ENCODE peak calls at places on chromosomes 1 and 21, in six cellular contexts. I is fibroblast of the aortic adventitia, S is AG10803, R is GM20000, T is IMR-90, F is esophagus muscularis mucosa. P is an unnamed sample.

GRCh38 chr1:9835758-9836631 is 12.2 kb upstream of the CLSTN1 start:
- DNase-seq in F (no peak), T (peak), I (no peak), S (peak), R (no peak), P (no peak)

GRCh38 chr1:30822966-30823581 is 65.5 kb upstream of the LAPTM5 start:
- DNase-seq in R (no peak), I (peak), T (no peak), F (no peak), S (peak), P (no peak)

GRCh38 chr1:85174492-85174891 is 26.3 kb downstream of the SYDE2 start:
- DNase-seq in S (no peak), R (no peak), T (peak), I (no peak), F (no peak), P (no peak)

GRCh38 chr1:91831132-91831930 is 54.6 kb downstream of the TGFBR3 start:
- DNase-seq in T (peak), F (no peak), S (peak), R (no peak), I (peak), P (no peak)

GRCh38 chr1:62716397-62716796 is 28.2 kb upstream of the DOCK7 start:
- DNase-seq in T (no peak), S (no peak), F (no peak), R (no peak), I (no peak), P (no peak)

GRCh38 chr1:39508857-39509305 is 17.4 kb downstream of the BMP8A start:
- DNase-seq in S (peak), R (no peak), I (peak), T (no peak), F (no peak), P (no peak)

GRCh38 chr21:37878946-37879660 is 37.2 kb downstream of the KCNJ6 start:
- DNase-seq in F (no peak), I (peak), T (peak), R (no peak), S (peak), P (no peak)

GRCh38 chr1:107004421-107004820 is 52.1 kb upstream of the PRMT6 start:
- DNase-seq in R (no peak), I (peak), T (no peak), F (no peak), S (no peak), P (no peak)

GRCh38 chr1:11602424-11602823 is 51.8 kb downstream of the FBXO2 start:
- DNase-seq in R (no peak), F (no peak), I (no peak), S (no peak), T (no peak), P (no peak)

GRCh38 chr1:236142358-236143103 is at the start of gene GPR137B:
- DNase-seq in I (peak), R (peak), S (peak), F (no peak), T (peak), P (no peak)

GRCh38 chr1:29703596-29703995 is 467.3 kb downstream of the PTPRU start:
- DNase-seq in T (peak), F (no peak), I (peak), S (peak), R (peak), P (no peak)

GRCh38 chr1:167763525-167764220 is 41.9 kb downstream of the MPZL1 start:
- DNase-seq in S (peak), F (no peak), T (no peak), I (peak), R (no peak), P (no peak)

GRCh38 chr1:214492405-214493075 is 58.9 kb downstream of the PTPN14 start:
- DNase-seq in I (peak), S (peak), T (peak), F (no peak), R (no peak), P (no peak)

GRCh38 chr1:209386156-209386555 is 197.4 kb upstream of the CAMK1G start:
- DNase-seq in I (no peak), T (no peak), F (no peak), S (no peak), R (no peak), P (no peak)

GRCh38 chr1:43796111-43796581 is 88.8 kb downstream of the ST3GAL3 start:
- DNase-seq in R (no peak), S (peak), F (no peak), I (peak), T (peak), P (no peak)

GRCh38 chr1:156143765-156144489 is 9.5 kb upstream of the SEMA4A start:
- DNase-seq in R (no peak), S (peak), I (peak), F (no peak), T (no peak), P (no peak)

GRCh38 chr1:101309334-101310221 is 72.8 kb downstream of the S1PR1 start:
- DNase-seq in I (peak), R (peak), S (peak), T (peak), F (no peak), P (peak)

GRCh38 chr21:44293551-44294231 is 6.2 kb upstream of the PFKL start:
- DNase-seq in R (no peak), T (no peak), S (no peak), I (no peak), F (no peak), P (no peak)

GRCh38 chr21:36610201-36610600 is 88.7 kb upstream of the SIM2 start:
- DNase-seq in R (no peak), S (no peak), F (no peak), I (peak), T (peak), P (no peak)

GRCh38 chr1:80436851-80437250 is 1363.9 kb upstream of the ADGRL2 start:
- DNase-seq in T (no peak), I (no peak), R (no peak), F (no peak), S (peak), P (no peak)

GRCh38 chr1:101238041-101238515 is 1.3 kb downstream of the S1PR1 start:
- DNase-seq in F (no peak), T (no peak), S (peak), I (no peak), R (peak), P (no peak)

GRCh38 chr1:237181731-237182317 is 139.8 kb downstream of the RYR2 start:
- DNase-seq in T (no peak), I (no peak), F (no peak), S (no peak), R (no peak), P (no peak)

GRCh38 chr1:2644171-2644570 is 11.4 kb upstream of the MMEL1 start:
- DNase-seq in R (no peak), I (no peak), S (no peak), F (no peak), T (no peak), P (no peak)

GRCh38 chr1:16903054-16903453 is 7.3 kb downstream of the RNU1-2 start:
- DNase-seq in I (peak), T (peak), S (peak), F (no peak), R (no peak), P (no peak)

GRCh38 chr1:154338875-154339274 is 13.6 kb downstream of the ATP8B2 start:
- DNase-seq in F (no peak), T (no peak), R (no peak), I (no peak), S (no peak), P (no peak)

GRCh38 chr1:223210786-223211115 is 67.7 kb upstream of the TLR5 start:
- DNase-seq in F (no peak), R (no peak), T (no peak), I (no peak), S (no peak), P (no peak)

GRCh38 chr1:174726880-174727585 is 272.7 kb upstream of the CACYBP start:
- DNase-seq in T (no peak), S (no peak), F (no peak), I (no peak), R (no peak), P (no peak)

GRCh38 chr1:202663141-202663540 is 47.1 kb downstream of the SYT2 start:
- DNase-seq in I (no peak), R (no peak), T (no peak), F (no peak), S (no peak), P (no peak)

GRCh38 chr1:24080131-24080530 is 31.8 kb downstream of the MYOM3 start:
- DNase-seq in S (no peak), T (no peak), I (no peak), F (no peak), R (no peak), P (no peak)

GRCh38 chr1:48870596-48870995 is 93.9 kb upstream of the BEND5 start:
- DNase-seq in S (no peak), R (no peak), T (no peak), I (peak), F (no peak), P (no peak)

GRCh38 chr1:44827197-44828002 is 15.7 kb downstream of the PTCH2 start:
- DNase-seq in R (no peak), I (no peak), F (no peak), T (no peak), S (no peak), P (no peak)

GRCh38 chr21:29135481-29135880 is 5.0 kb downstream of the MAP3K7CL start:
- DNase-seq in I (no peak), T (no peak), S (no peak), F (no peak), R (no peak), P (no peak)

GRCh38 chr1:119667176-119667575 is 19.1 kb upstream of the ZNF697 start:
- DNase-seq in I (no peak), S (no peak), R (no peak), T (no peak), F (no peak), P (no peak)

GRCh38 chr1:28359592-28360239 is 9.8 kb upstream of the PHACTR4 start:
- DNase-seq in S (peak), T (peak), I (peak), R (peak), F (peak), P (peak)

GRCh38 chr1:97947751-97948150 is 26.9 kb upstream of the DPYD start:
- DNase-seq in I (peak), T (peak), R (no peak), S (peak), F (no peak), P (no peak)

GRCh38 chr1:203797216-203797615 is 1.8 kb downstream of the ZBED6 start:
- DNase-seq in R (no peak), T (no peak), F (no peak), S (no peak), I (no peak), P (no peak)

GRCh38 chr1:203800001-203800400 is 4.6 kb downstream of the ZBED6 start:
- DNase-seq in S (no peak), T (no peak), F (no peak), R (no peak), I (no peak), P (no peak)

GRCh38 chr1:203796223-203796747 is 862 bp downstream of the ZBED6 start:
- DNase-seq in I (peak), T (peak), R (peak), F (no peak), S (peak), P (no peak)

GRCh38 chr1:203799157-203799556 is 3.7 kb downstream of the ZBED6 start:
- DNase-seq in T (no peak), F (no peak), I (peak), S (peak), R (no peak), P (no peak)

GRCh38 chr1:203797948-203798347 is 2.5 kb downstream of the ZBED6 start:
- DNase-seq in S (peak), I (no peak), F (no peak), R (no peak), T (no peak), P (no peak)
- TF ChIP-seq CTCF in S (no peak), I (no peak), F (no peak), R (no peak), T (no peak), P (no peak)

GRCh38 chr1:1283821-1284220 is 3.6 kb downstream of the SCNN1D start:
- DNase-seq in I (no peak), T (no peak), F (no peak), R (peak), S (no peak), P (no peak)
- TF ChIP-seq CTCF in I (no peak), T (peak), F (no peak), R (no peak), S (no peak), P (no peak)

GRCh38 chr1:77796695-77797405 is 17.4 kb downstream of the MIGA1 start:
- DNase-seq in T (no peak), R (no peak), S (no peak), I (no peak), F (no peak), P (no peak)
- TF ChIP-seq CTCF in T (no peak), R (no peak), S (no peak), I (no peak), F (no peak), P (no peak)

GRCh38 chr1:76038306-76039004 is 36.1 kb upstream of the ST6GALNAC3 start:
- DNase-seq in S (peak), T (peak), I (no peak), F (no peak), R (no peak), P (no peak)

GRCh38 chr1:76037314-76037713 is 37.2 kb upstream of the ST6GALNAC3 start:
- DNase-seq in I (no peak), T (no peak), F (no peak), R (no peak), S (no peak), P (no peak)

GRCh38 chr1:76031496-76031895 is 43.0 kb upstream of the ST6GALNAC3 start:
- DNase-seq in S (no peak), R (no peak), T (no peak), I (no peak), F (no peak), P (no peak)

GRCh38 chr1:76033800-76034475 is 40.6 kb upstream of the ST6GALNAC3 start:
- DNase-seq in S (no peak), I (no peak), F (no peak), R (no peak), T (no peak), P (no peak)

DNA sequence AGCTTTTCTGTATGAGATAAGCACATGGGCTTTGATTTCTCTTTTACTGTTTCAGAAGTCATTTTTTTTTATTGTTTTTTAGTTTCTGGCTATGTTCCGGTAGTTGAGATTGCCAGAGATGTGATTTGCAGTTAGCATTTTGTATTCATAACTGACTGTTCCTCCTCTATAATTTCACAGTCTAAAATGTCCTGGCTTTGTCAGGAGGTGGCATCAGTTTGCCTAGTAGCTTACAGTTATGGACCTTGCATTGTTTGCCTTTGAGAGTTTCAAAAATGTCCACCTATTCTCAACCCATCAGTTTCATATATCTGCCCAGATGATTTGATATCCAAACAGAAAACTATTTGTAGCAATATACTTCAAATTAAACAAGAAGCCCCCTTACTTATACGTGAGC is 39.5 kb upstream of the ST6GALNAC3 start:
- DNase-seq in T (peak), I (no peak), R (no peak), F (no peak), S (no peak), P (no peak)
- TF ChIP-seq CTCF in T (peak), I (no peak), R (no peak), F (no peak), S (peak), P (peak)

GRCh38 chr1:186330758-186331157 is 44.3 kb downstream of the TPR start:
- DNase-seq in F (no peak), S (no peak), T (no peak), I (no peak), R (no peak), P (no peak)
- TF ChIP-seq CTCF in F (no peak), S (peak), T (peak), I (peak), R (no peak), P (peak)

GRCh38 chr1:64487061-64487460 is 17.1 kb downstream of the CACHD1 start:
- DNase-seq in I (no peak), R (no peak), S (no peak), F (no peak), T (no peak), P (no peak)

GRCh38 chr1:64493864-64494263 is 23.9 kb downstream of the CACHD1 start:
- DNase-seq in T (no peak), F (no peak), R (no peak), S (no peak), I (no peak), P (no peak)

GRCh38 chr1:64488862-64489261 is 18.9 kb downstream of the CACHD1 start:
- DNase-seq in S (no peak), T (no peak), F (no peak), R (no peak), I (no peak), P (no peak)

GRCh38 chr1:64489707-64490106 is 19.8 kb downstream of the CACHD1 start:
- DNase-seq in T (no peak), I (no peak), S (no peak), F (no peak), R (no peak), P (no peak)

GRCh38 chr1:64490204-64490818 is 20.4 kb downstream of the CACHD1 start:
- DNase-seq in I (no peak), T (no peak), R (no peak), S (no peak), F (no peak), P (no peak)
- TF ChIP-seq CTCF in I (no peak), T (no peak), R (no peak), S (no peak), F (no peak), P (no peak)

GRCh38 chr1:234768171-234768568 is 158.2 kb upstream of the IRF2BP2 start:
- DNase-seq in I (no peak), F (no peak), T (no peak), R (peak), S (no peak), P (no peak)
- TF ChIP-seq CTCF in I (no peak), F (no peak), T (no peak), R (no peak), S (no peak), P (no peak)